ENCODE peak calls at places on chromosomes 1 and 21, in four cellular contexts. F is RWPE1; E is germinal center; X is stimulated activated CD8-positive, alpha-beta memory T cell treated with anti-CD3 and anti-CD28 coated beads, Interleukin-15, amount 100 ng/mL, for 24 hours. V is an unnamed sample.

GRCh38 chr1:24181619-24182018 is 5.5 kb downstream of the IFNLR1 start:
- DNase-seq in F (no peak), E (no peak), X (no peak), V (no peak)

GRCh38 chr21:44890338-44890931 is 16.9 kb upstream of the PTTG1IP start:
- DNase-seq in F (no peak), E (no peak), X (no peak), V (no peak)

GRCh38 chr1:184621262-184621661 is 133.4 kb downstream of the EDEM3 start:
- DNase-seq in F (no peak), E (no peak), X (no peak), V (no peak)

GRCh38 chr1:31843506-31843905 is 27.7 kb upstream of the SPOCD1 start:
- DNase-seq in F (peak; percentile 39), E (no peak), X (no peak), V (peak; percentile 9)

GRCh38 chr1:53639251-53639721 is 99.7 kb downstream of the GLIS1 start:
- DNase-seq in F (peak; percentile 56), E (no peak), X (no peak), V (no peak)

GRCh38 chr1:223748405-223748772 is 36.0 kb downstream of the CAPN2 start:
- DNase-seq in F (no peak), E (no peak), X (no peak), V (no peak)

GRCh38 chr1:226626577-226626956 is 78.0 kb downstream of the STUM start:
- DNase-seq in F (peak; percentile 72), E (peak; percentile 77), X (peak; percentile 52), V (peak; percentile 56)

GRCh38 chr1:54837002-54837853 is 36.1 kb upstream of the TTC22 start:
- DNase-seq in F (no peak), E (no peak), X (no peak), V (no peak)

GRCh38 chr21:42990251-42990650 is 15.9 kb downstream of the PKNOX1 start:
- DNase-seq in F (no peak), E (no peak), X (no peak), V (no peak)

GRCh38 chr1:112472142-112472541 is 36.6 kb upstream of the WNT2B start:
- DNase-seq in F (no peak), E (no peak), X (no peak), V (no peak)

GRCh38 chr1:41806472-41807155 is 112.1 kb downstream of the HIVEP3 start:
- DNase-seq in F (no peak), E (no peak), X (no peak), V (no peak)

GRCh38 chr21:34534522-34534921 is 22.5 kb upstream of the KCNE1 start:
- DNase-seq in F (no peak), E (no peak), X (no peak), V (no peak)

GRCh38 chr1:53176452-53177344 is 19.9 kb upstream of the CPT2 start:
- DNase-seq in F (no peak), E (no peak), X (no peak), V (no peak)

GRCh38 chr1:14071581-14071980 is 371.6 kb downstream of the PRDM2 start:
- DNase-seq in F (no peak), E (no peak), X (no peak), V (no peak)

GRCh38 chr1:18901952-18902522 is 318 bp downstream of the ALDH4A1 start:
- DNase-seq in F (peak; percentile 36), E (peak; percentile 36), X (no peak), V (no peak)

GRCh38 chr1:179911812-179912211 is 29.7 kb downstream of the TOR1AIP1 start:
- DNase-seq in F (no peak), E (no peak), X (no peak), V (no peak)

GRCh38 chr1:78331799-78332198 is 159.0 kb upstream of the PTGFR start:
- DNase-seq in F (no peak), E (no peak), X (no peak), V (no peak)

GRCh38 chr1:39132505-39133339 is 71.8 kb upstream of the MACF1 start:
- DNase-seq in F (peak; percentile 61), E (no peak), X (no peak), V (peak; percentile 25)

GRCh38 chr1:91651671-91652071 is 151.0 kb downstream of the CDC7 start:
- DNase-seq in F (no peak), E (no peak), X (no peak), V (peak; percentile 40)

GRCh38 chr1:28973850-28974841 is 59.8 kb downstream of the EPB41 start:
- DNase-seq in F (no peak), E (no peak), X (no peak), V (no peak)

GRCh38 chr1:172976222-172977041 is 74.3 kb downstream of the TNFSF18 start:
- DNase-seq in F (peak; percentile 33), E (no peak), X (no peak), V (no peak)

GRCh38 chr1:206744683-206745082 is 25.9 kb upstream of the IL19 start:
- DNase-seq in F (no peak), E (no peak), X (no peak), V (no peak)

GRCh38 chr21:35252831-35253230 is 203.7 kb upstream of the RUNX1 start:
- DNase-seq in F (no peak), E (peak; percentile 23), X (no peak), V (no peak)

GRCh38 chr1:41260768-41261167 is 18.7 kb upstream of the SCMH1 start:
- DNase-seq in F (no peak), E (no peak), X (no peak), V (no peak)

GRCh38 chr1:234434706-234435105 is 44.3 kb downstream of the TARBP1 start:
- DNase-seq in F (no peak), E (no peak), X (no peak), V (no peak)

GRCh38 chr1:1832820-1833219 is 54.5 kb upstream of the NADK start:
- DNase-seq in F (no peak), E (no peak), X (no peak), V (no peak)

GRCh38 chr1:40363721-40364120 is 9.8 kb upstream of the SMAP2 start:
- DNase-seq in F (no peak), E (peak; percentile 55), X (no peak), V (no peak)

GRCh38 chr1:214451591-214451990 is 99.8 kb downstream of the PTPN14 start:
- DNase-seq in F (no peak), E (no peak), X (no peak), V (no peak)

GRCh38 chr1:26597629-26598039 is 68.1 kb downstream of the RPS6KA1 start:
- DNase-seq in F (peak; percentile 49), E (peak; percentile 67), X (no peak), V (no peak)

GRCh38 chr1:40919475-40920011 is 57.4 kb upstream of the CITED4 start:
- DNase-seq in F (no peak), E (no peak), X (no peak), V (no peak)

GRCh38 chr1:157404063-157404501 is 148.2 kb downstream of the FCRL5 start:
- DNase-seq in F (no peak), E (no peak), X (no peak), V (no peak)

GRCh38 chr1:97849350-97850339 is 71.2 kb downstream of the DPYD start:
- DNase-seq in F (peak; percentile 78), E (no peak), X (no peak), V (no peak)

GRCh38 chr21:39774252-39774651 is 29.3 kb downstream of the IGSF5 start:
- DNase-seq in F (no peak), E (no peak), X (no peak), V (no peak)

GRCh38 chr1:153661111-153661708 is 2.7 kb downstream of the SNAPIN start:
- DNase-seq in F (no peak), E (no peak), X (no peak), V (no peak)

GRCh38 chr1:167196185-167196584 is 24.5 kb upstream of the POU2F1 start:
- DNase-seq in F (peak; percentile 26), E (no peak), X (no peak), V (no peak)

GRCh38 chr1:40226187-40226586 is 21.6 kb upstream of the TMCO2 start:
- DNase-seq in F (no peak), E (no peak), X (no peak), V (no peak)

GRCh38 chr21:37119421-37120218 is 46.6 kb downstream of the TTC3 start:
- DNase-seq in F (no peak), E (no peak), X (no peak), V (no peak)

V was measured in thoracic aorta.